ENCODE peak calls at places on chromosomes 6 and 20, in seven cellular contexts. One of them, this sample, is unnamed.

GRCh38 chr6:6586671-6587526 is 1.6 kb upstream of the LY86 start:
- DNase-seq in choroid plexus epithelial cell: no peak
- DNase-seq in heart left ventricle: no peak
- DNase-seq in fibroblast of mammary gland: no peak
- DNase-seq in brain microvascular endothelial cell: no peak
- DNase-seq in OCI-LY7: peak; percentile 97
- DNase-seq in tibial artery: no peak
- DNase-seq in this sample: no peak

GRCh38 chr6:125793863-125794262 is 3.1 kb downstream of the NCOA7 start:
- DNase-seq in choroid plexus epithelial cell: no peak
- DNase-seq in fibroblast of mammary gland: peak; percentile 55
- DNase-seq in heart left ventricle: no peak
- DNase-seq in tibial artery: no peak
- DNase-seq in OCI-LY7: no peak
- DNase-seq in brain microvascular endothelial cell: no peak
- DNase-seq in this sample: peak; percentile 32

GRCh38 chr6:63245908-63246307 is 34.6 kb downstream of the FKBP1C start:
- DNase-seq in brain microvascular endothelial cell: no peak
- DNase-seq in choroid plexus epithelial cell: no peak
- DNase-seq in OCI-LY7: no peak
- DNase-seq in fibroblast of mammary gland: no peak
- DNase-seq in heart left ventricle: no peak
- DNase-seq in tibial artery: no peak
- DNase-seq in this sample: no peak

GRCh38 chr6:4892785-4893485 is 110.9 kb downstream of the RPP40 start:
- DNase-seq in fibroblast of mammary gland: no peak
- DNase-seq in choroid plexus epithelial cell: no peak
- DNase-seq in OCI-LY7: no peak
- DNase-seq in tibial artery: no peak
- DNase-seq in brain microvascular endothelial cell: no peak
- DNase-seq in heart left ventricle: no peak
- DNase-seq in this sample: no peak

GRCh38 chr6:158086054-158086705 is 81.9 kb downstream of the SERAC1 start:
- DNase-seq in tibial artery: no peak
- DNase-seq in brain microvascular endothelial cell: peak; percentile 58
- DNase-seq in choroid plexus epithelial cell: peak; percentile 94
- DNase-seq in fibroblast of mammary gland: peak; percentile 74
- DNase-seq in OCI-LY7: no peak
- DNase-seq in heart left ventricle: no peak
- DNase-seq in this sample: peak; percentile 65

GRCh38 chr6:135938588-135939215 is 87.2 kb downstream of the PDE7B start:
- DNase-seq in tibial artery: peak; percentile 28
- DNase-seq in OCI-LY7: peak; percentile 1
- DNase-seq in choroid plexus epithelial cell: peak; percentile 78
- DNase-seq in fibroblast of mammary gland: peak; percentile 96
- DNase-seq in heart left ventricle: peak; percentile 39
- DNase-seq in brain microvascular endothelial cell: peak; percentile 67
- DNase-seq in this sample: peak; percentile 80

GRCh38 chr20:23362392-23363256 is 642 bp downstream of the GZF1 start:
- DNase-seq in tibial artery: peak; percentile 49
- DNase-seq in heart left ventricle: peak; percentile 69
- DNase-seq in OCI-LY7: peak; percentile 61
- DNase-seq in fibroblast of mammary gland: no peak
- DNase-seq in choroid plexus epithelial cell: peak; percentile 47
- DNase-seq in brain microvascular endothelial cell: peak; percentile 24
- DNase-seq in this sample: no peak

GRCh38 chr6:157503018-157503747 is 122.2 kb downstream of the ZDHHC14 start:
- DNase-seq in fibroblast of mammary gland: no peak
- DNase-seq in brain microvascular endothelial cell: no peak
- DNase-seq in OCI-LY7: peak; percentile 12
- DNase-seq in heart left ventricle: no peak
- DNase-seq in tibial artery: no peak
- DNase-seq in choroid plexus epithelial cell: no peak
- DNase-seq in this sample: no peak

GRCh38 chr20:24102290-24102689 is 113.7 kb upstream of the GGTLC1 start:
- DNase-seq in heart left ventricle: no peak
- DNase-seq in fibroblast of mammary gland: peak; percentile 3
- DNase-seq in choroid plexus epithelial cell: peak; percentile 24
- DNase-seq in brain microvascular endothelial cell: peak; percentile 18
- DNase-seq in tibial artery: no peak
- DNase-seq in OCI-LY7: peak; percentile 15
- DNase-seq in this sample: no peak

GRCh38 chr6:121828567-121828966 is 393.1 kb downstream of the GJA1 start:
- DNase-seq in choroid plexus epithelial cell: no peak
- DNase-seq in brain microvascular endothelial cell: no peak
- DNase-seq in tibial artery: no peak
- DNase-seq in heart left ventricle: no peak
- DNase-seq in fibroblast of mammary gland: peak; percentile 56
- DNase-seq in OCI-LY7: no peak
- DNase-seq in this sample: no peak

DNA sequence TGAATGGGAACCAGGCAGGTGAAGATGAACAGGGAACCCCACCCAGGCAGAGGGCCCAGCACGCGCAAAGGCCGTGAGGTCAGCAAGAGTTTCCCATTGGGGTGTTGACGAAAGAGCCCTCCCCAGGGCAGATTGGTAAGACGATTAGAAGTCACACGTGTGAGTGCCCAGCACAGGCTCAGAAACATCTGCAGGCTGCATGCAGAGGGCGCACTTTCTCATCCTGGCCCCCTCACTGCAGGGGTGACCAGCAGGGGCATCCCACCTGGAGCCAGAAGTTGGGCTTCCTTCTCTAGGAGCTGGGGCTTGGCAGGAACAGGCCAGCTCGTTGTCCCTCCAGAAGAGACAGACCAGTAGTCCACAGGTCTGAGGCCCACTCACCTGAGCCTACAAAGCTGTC is 38.4 kb downstream of the VSTM2L start:
- DNase-seq in choroid plexus epithelial cell: no peak
- DNase-seq in tibial artery: no peak
- DNase-seq in brain microvascular endothelial cell: no peak
- DNase-seq in heart left ventricle: no peak
- DNase-seq in fibroblast of mammary gland: no peak
- DNase-seq in OCI-LY7: no peak
- DNase-seq in this sample: no peak
- TF ChIP-seq CTCF in choroid plexus epithelial cell: peak; percentile 38
- TF ChIP-seq CTCF in tibial artery: no peak
- TF ChIP-seq CTCF in brain microvascular endothelial cell: peak; percentile 56
- TF ChIP-seq CTCF in heart left ventricle: no peak
- TF ChIP-seq CTCF in fibroblast of mammary gland: no peak
- TF ChIP-seq CTCF in OCI-LY7: peak; percentile 51
- TF ChIP-seq CTCF in this sample: no peak

GRCh38 chr20:18055261-18055660 is 2.5 kb downstream of the OVOL2 start:
- DNase-seq in fibroblast of mammary gland: no peak
- DNase-seq in tibial artery: no peak
- DNase-seq in OCI-LY7: no peak
- DNase-seq in brain microvascular endothelial cell: no peak
- DNase-seq in choroid plexus epithelial cell: no peak
- DNase-seq in heart left ventricle: no peak
- DNase-seq in this sample: no peak
- H3K4me3 ChIP-seq in fibroblast of mammary gland: no peak overlapping the region
- H3K4me3 ChIP-seq in tibial artery: no peak overlapping the region
- H3K4me3 ChIP-seq in OCI-LY7: no peak overlapping the region
- H3K4me3 ChIP-seq in brain microvascular endothelial cell: no peak overlapping the region
- H3K4me3 ChIP-seq in choroid plexus epithelial cell: no peak overlapping the region
- H3K4me3 ChIP-seq in heart left ventricle: no peak overlapping the region
- H3K4me3 ChIP-seq in this sample: no peak overlapping the region

GRCh38 chr20:19415786-19416185 is 203.3 kb downstream of the SLC24A3 start:
- DNase-seq in heart left ventricle: no peak
- DNase-seq in OCI-LY7: no peak
- DNase-seq in choroid plexus epithelial cell: no peak
- DNase-seq in tibial artery: no peak
- DNase-seq in brain microvascular endothelial cell: no peak
- DNase-seq in fibroblast of mammary gland: no peak
- DNase-seq in this sample: no peak

GRCh38 chr20:19414600-19414999 is 202.2 kb downstream of the SLC24A3 start:
- DNase-seq in OCI-LY7: no peak
- DNase-seq in fibroblast of mammary gland: no peak
- DNase-seq in heart left ventricle: no peak
- DNase-seq in brain microvascular endothelial cell: no peak
- DNase-seq in tibial artery: no peak
- DNase-seq in choroid plexus epithelial cell: no peak
- DNase-seq in this sample: no peak

GRCh38 chr20:19411811-19412210 is 199.4 kb downstream of the SLC24A3 start:
- DNase-seq in tibial artery: no peak
- DNase-seq in fibroblast of mammary gland: no peak
- DNase-seq in OCI-LY7: no peak
- DNase-seq in heart left ventricle: no peak
- DNase-seq in choroid plexus epithelial cell: peak; percentile 22
- DNase-seq in brain microvascular endothelial cell: no peak
- DNase-seq in this sample: no peak

GRCh38 chr20:19408971-19409370 is 196.5 kb downstream of the SLC24A3 start:
- DNase-seq in fibroblast of mammary gland: no peak
- DNase-seq in OCI-LY7: no peak
- DNase-seq in brain microvascular endothelial cell: no peak
- DNase-seq in tibial artery: no peak
- DNase-seq in choroid plexus epithelial cell: peak; percentile 32
- DNase-seq in heart left ventricle: no peak
- DNase-seq in this sample: no peak

DNA sequence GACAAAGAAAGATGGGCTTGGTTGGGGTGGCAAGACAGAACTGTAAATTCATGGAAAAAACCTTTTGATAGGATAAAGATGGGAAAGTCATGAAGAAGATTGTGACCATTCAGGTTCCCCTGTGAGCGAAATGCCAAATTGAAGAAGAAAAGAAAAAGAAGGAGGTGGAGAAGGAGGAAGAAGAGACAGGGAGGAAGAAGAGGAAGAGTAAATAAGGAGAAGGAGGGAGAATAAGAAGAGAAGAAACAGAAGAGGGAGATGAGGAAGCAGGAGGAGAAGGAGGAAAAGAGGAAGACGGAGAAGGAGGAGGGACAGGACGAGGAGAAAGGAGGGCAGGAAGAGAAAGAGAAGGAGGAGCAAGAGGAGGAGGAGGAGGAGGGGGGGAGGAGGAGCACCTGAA is 199.8 kb downstream of the SLC24A3 start:
- DNase-seq in choroid plexus epithelial cell: no peak
- DNase-seq in OCI-LY7: no peak
- DNase-seq in tibial artery: no peak
- DNase-seq in heart left ventricle: no peak
- DNase-seq in brain microvascular endothelial cell: no peak
- DNase-seq in fibroblast of mammary gland: no peak
- DNase-seq in this sample: no peak
- TF ChIP-seq CTCF in choroid plexus epithelial cell: no peak
- TF ChIP-seq CTCF in OCI-LY7: no peak
- TF ChIP-seq CTCF in tibial artery: no peak
- TF ChIP-seq CTCF in heart left ventricle: no peak
- TF ChIP-seq CTCF in brain microvascular endothelial cell: no peak
- TF ChIP-seq CTCF in fibroblast of mammary gland: no peak
- TF ChIP-seq CTCF in this sample: no peak

GRCh38 chr20:1536893-1537730 is 20.4 kb downstream of the SIRPD start:
- DNase-seq in heart left ventricle: no peak
- DNase-seq in OCI-LY7: no peak
- DNase-seq in fibroblast of mammary gland: no peak
- DNase-seq in brain microvascular endothelial cell: no peak
- DNase-seq in choroid plexus epithelial cell: no peak
- DNase-seq in tibial artery: peak; percentile 20
- DNase-seq in this sample: no peak
- H3K4me3 ChIP-seq in heart left ventricle: peak overlapping the region; percentile 18
- H3K4me3 ChIP-seq in OCI-LY7: no peak overlapping the region
- H3K4me3 ChIP-seq in fibroblast of mammary gland: no peak overlapping the region
- H3K4me3 ChIP-seq in brain microvascular endothelial cell: no peak overlapping the region
- H3K4me3 ChIP-seq in choroid plexus epithelial cell: no peak overlapping the region
- H3K4me3 ChIP-seq in tibial artery: no peak overlapping the region
- H3K4me3 ChIP-seq in this sample: no peak overlapping the region

GRCh38 chr6:117615981-117616961 is 14.0 kb upstream of the GOPC start:
- DNase-seq in choroid plexus epithelial cell: peak; percentile 77
- DNase-seq in brain microvascular endothelial cell: peak; percentile 77
- DNase-seq in heart left ventricle: no peak
- DNase-seq in tibial artery: no peak
- DNase-seq in OCI-LY7: no peak
- DNase-seq in fibroblast of mammary gland: no peak
- DNase-seq in this sample: no peak
- TF ChIP-seq CTCF in choroid plexus epithelial cell: no peak
- TF ChIP-seq CTCF in brain microvascular endothelial cell: no peak
- TF ChIP-seq CTCF in heart left ventricle: no peak
- TF ChIP-seq CTCF in tibial artery: no peak
- TF ChIP-seq CTCF in OCI-LY7: no peak
- TF ChIP-seq CTCF in fibroblast of mammary gland: no peak
- TF ChIP-seq CTCF in this sample: no peak

GRCh38 chr6:13165518-13166186 is 162.7 kb downstream of the TBC1D7 start:
- DNase-seq in fibroblast of mammary gland: no peak
- DNase-seq in choroid plexus epithelial cell: no peak
- DNase-seq in brain microvascular endothelial cell: no peak
- DNase-seq in tibial artery: no peak
- DNase-seq in heart left ventricle: no peak
- DNase-seq in OCI-LY7: no peak
- DNase-seq in this sample: no peak
- H3K4me3 ChIP-seq in fibroblast of mammary gland: no peak overlapping the region
- H3K4me3 ChIP-seq in choroid plexus epithelial cell: no peak overlapping the region
- H3K4me3 ChIP-seq in brain microvascular endothelial cell: no peak overlapping the region
- H3K4me3 ChIP-seq in tibial artery: no peak overlapping the region
- H3K4me3 ChIP-seq in heart left ventricle: no peak overlapping the region
- H3K4me3 ChIP-seq in OCI-LY7: no peak overlapping the region
- H3K4me3 ChIP-seq in this sample: no peak overlapping the region

This sample was measured in foreskin fibroblast.